ENCODE peak calls at places on chromosomes 1 and 21, in four cellular contexts. W is NCI-H1105 treated with DMSO at 0.1 percent for 48 hours, C is thoracic aorta, N is lower lobe of right lung. T is an unnamed sample.

GRCh38 chr1:31789259-31790065 is 25.3 kb upstream of the ADGRB2 start:
- DNase-seq in N (peak; percentile 96), W (peak; percentile 65), C (peak; percentile 92), T (peak; percentile 93)

GRCh38 chr1:38062361-38063288 is 16.0 kb upstream of the POU3F1 start:
- DNase-seq in W (peak; percentile 99), N (no peak), C (no peak), T (no peak)

GRCh38 chr1:111559736-111560279 is 56.4 kb upstream of the ADORA3 start:
- DNase-seq in W (no peak), C (no peak), N (no peak), T (no peak)

GRCh38 chr21:42360317-42360716 is 6.0 kb downstream of the TFF1 start:
- DNase-seq in C (no peak), W (no peak), N (no peak), T (no peak)

GRCh38 chr1:55781944-55782482 is 566.8 kb upstream of the USP24 start:
- DNase-seq in W (peak; percentile 12), N (no peak), C (no peak), T (no peak)

GRCh38 chr1:7621334-7622219 is 149.5 kb upstream of the VAMP3 start:
- DNase-seq in N (peak; percentile 20), C (no peak), W (no peak), T (no peak)

GRCh38 chr1:188058801-188059200 is 1230.1 kb downstream of the PLA2G4A start:
- DNase-seq in N (no peak), W (no peak), C (no peak), T (no peak)

GRCh38 chr1:65254320-65255087 is 54.8 kb upstream of the DNAJC6 start:
- DNase-seq in W (peak; percentile 84), N (peak; percentile 87), C (no peak), T (peak; percentile 91)

GRCh38 chr21:26115899-26116298 is 54.7 kb downstream of the APP start:
- DNase-seq in W (peak; percentile 64), N (no peak), C (no peak), T (no peak)

GRCh38 chr1:78045850-78046778 is at the start of gene GIPC2:
- DNase-seq in N (peak; percentile 46), C (no peak), W (no peak), T (peak; percentile 86)

GRCh38 chr1:222617367-222617951 is 438 bp upstream of the MIA3 start:
- DNase-seq in C (peak; percentile 80), W (peak; percentile 98), N (peak; percentile 95), T (peak; percentile 97)